ENCODE peak calls at places on chromosomes 11 and 22, in nine cellular contexts. C, G, L, J, K, F, T, V and X are unnamed samples.

GRCh38 chr11:11672101-11672500 is 50.3 kb upstream of the GALNT18 start:
- DNase-seq in F (no peak), J (no peak), V (no peak), K (no peak), C (no peak), L (no peak), T (no peak), G (no peak), X (no peak)

GRCh38 chr11:46903846-46904245 is 14.5 kb downstream of the LRP4 start:
- DNase-seq in F (no peak), J (no peak), L (peak; percentile 72), C (no peak), V (no peak), K (no peak), T (no peak), G (peak; percentile 80), X (no peak)

GRCh38 chr22:46969961-46970360 is 207.5 kb downstream of the TBC1D22A start:
- DNase-seq in T (no peak), J (no peak), V (no peak), K (no peak), L (peak; percentile 25), C (peak; percentile 21), G (no peak), F (no peak), X (no peak)

GRCh38 chr22:30422481-30423295 is 2.9 kb upstream of the MTFP1 start:
- DNase-seq in C (peak; percentile 50), J (no peak), F (peak; percentile 65), G (peak; percentile 79), K (peak; percentile 91), T (peak; percentile 99), V (peak; percentile 59), L (peak; percentile 92), X (peak; percentile 99)

GRCh38 chr11:96168623-96169022 is 174.4 kb downstream of the MAML2 start:
- DNase-seq in L (no peak), C (no peak), J (no peak), F (no peak), V (peak; percentile 52), G (no peak), T (peak; percentile 86), K (peak; percentile 34), X (peak; percentile 41)

GRCh38 chr11:9489366-9489765 is 28.6 kb downstream of the ZNF143 start:
- DNase-seq in T (peak; percentile 79), C (no peak), J (no peak), V (no peak), F (no peak), L (no peak), K (no peak), G (no peak), X (no peak)

GRCh38 chr22:36819112-36819511 is 2.3 kb upstream of the PVALB start:
- DNase-seq in T (no peak), K (no peak), J (no peak), F (no peak), G (no peak), L (no peak), C (no peak), V (no peak), X (no peak)

GRCh38 chr11:67160045-67160444 is 41.0 kb downstream of the KDM2A start:
- DNase-seq in V (no peak), J (no peak), G (no peak), F (no peak), K (no peak), C (no peak), T (no peak), L (no peak), X (no peak)

GRCh38 chr11:73217131-73217809 is 811 bp upstream of the P2RY2 start:
- DNase-seq in V (no peak), L (peak; percentile 44), K (peak; percentile 61), F (no peak), G (no peak), J (no peak), T (no peak), C (no peak), X (no peak)

GRCh38 chr11:113393501-113393985 is 6.0 kb downstream of the ANKK1 start:
- DNase-seq in T (no peak), L (no peak), C (no peak), F (no peak), J (no peak), G (no peak), K (no peak), V (no peak), X (no peak)

GRCh38 chr22:33746501-33746928 is 173.8 kb downstream of the LARGE1 start:
- DNase-seq in G (no peak), T (no peak), K (peak; percentile 39), F (no peak), J (no peak), V (peak; percentile 57), L (no peak), C (no peak), X (no peak)

GRCh38 chr11:83680351-83680750 is 394.2 kb upstream of the CCDC90B start:
- DNase-seq in J (no peak), V (no peak), K (no peak), L (no peak), C (no peak), T (no peak), F (no peak), G (peak; percentile 2), X (no peak)

GRCh38 chr11:62588966-62589637 is 2.2 kb downstream of the TUT1 start:
- DNase-seq in F (no peak), K (no peak), T (peak; percentile 68), J (no peak), G (no peak), V (peak; percentile 38), C (peak; percentile 31), L (peak; percentile 26), X (peak; percentile 56)

GRCh38 chr11:64230209-64230984 is at the start of gene DNAJC4:
- DNase-seq in T (peak; percentile 92), F (peak; percentile 97), J (peak; percentile 92), C (peak; percentile 88), V (peak; percentile 98), K (peak; percentile 96), L (peak; percentile 96), G (peak; percentile 97), X (peak; percentile 84)

GRCh38 chr11:118631109-118631508 is 23.7 kb downstream of the PHLDB1 start:
- DNase-seq in V (no peak), C (no peak), J (no peak), F (no peak), G (no peak), L (no peak), K (no peak), T (no peak), X (no peak)

GRCh38 chr11:63490551-63491239 is at the start of gene PLAAT5:
- DNase-seq in F (peak; percentile 25), J (peak; percentile 24), G (no peak), K (peak; percentile 33), C (peak; percentile 28), T (peak; percentile 31), L (peak; percentile 86), V (no peak), X (no peak)

GRCh38 chr22:36155702-36156101 is 4.9 kb downstream of the APOL3 start:
- DNase-seq in J (no peak), G (no peak), C (no peak), T (no peak), V (no peak), F (peak; percentile 28), K (peak; percentile 53), L (peak; percentile 87), X (no peak)

GRCh38 chr11:127651175-127651887 is 650.8 kb upstream of the KIRREL3 start:
- DNase-seq in G (no peak), F (no peak), T (peak; percentile 95), K (no peak), L (no peak), V (peak; percentile 17), J (no peak), C (no peak), X (peak; percentile 19)

GRCh38 chr11:122307480-122308085 is 191.6 kb upstream of the BLID start:
- DNase-seq in C (no peak), V (no peak), G (no peak), F (no peak), J (no peak), K (no peak), L (no peak), T (no peak), X (no peak)

GRCh38 chr11:121372671-121373429 is 79.3 kb upstream of the SORL1 start:
- DNase-seq in C (no peak), F (no peak), L (no peak), T (no peak), K (no peak), J (peak; percentile 36), V (no peak), G (no peak), X (no peak)

GRCh38 chr22:42716221-42716620 is 4.4 kb downstream of the A4GALT start:
- DNase-seq in L (no peak), C (no peak), T (no peak), V (peak; percentile 15), G (no peak), K (no peak), J (peak; percentile 41), F (no peak), X (no peak)

GRCh38 chr11:121328213-121328966 is 35.8 kb downstream of the SC5D start:
- DNase-seq in T (no peak), L (no peak), V (no peak), C (peak; percentile 15), G (no peak), J (no peak), K (no peak), F (no peak), X (no peak)

GRCh38 chr11:11567862-11568650 is 53.7 kb downstream of the GALNT18 start:
- DNase-seq in V (no peak), C (peak; percentile 23), G (no peak), L (no peak), T (no peak), K (no peak), J (no peak), F (no peak), X (no peak)

GRCh38 chr22:23402275-23403151 is 177.6 kb downstream of the IGLL1 start:
- DNase-seq in V (peak; percentile 87), C (peak; percentile 77), L (peak; percentile 81), K (peak; percentile 78), J (peak; percentile 86), T (peak; percentile 45), G (no peak), F (peak; percentile 83), X (peak; percentile 71)

GRCh38 chr22:50272103-50272782 is 2.1 kb upstream of the MAPK11 start:
- DNase-seq in T (peak; percentile 27), K (no peak), G (no peak), F (no peak), L (no peak), J (no peak), V (peak; percentile 42), C (no peak), X (peak; percentile 34)

GRCh38 chr11:7677071-7677470 is 3.8 kb upstream of the CYB5R2 start:
- DNase-seq in J (no peak), V (no peak), G (no peak), F (no peak), K (no peak), T (peak; percentile 93), C (no peak), L (no peak), X (no peak)

GRCh38 chr11:45451766-45452440 is 165.8 kb upstream of the SYT13 start:
- DNase-seq in V (no peak), L (peak; percentile 5), T (peak; percentile 31), C (no peak), F (no peak), J (no peak), K (no peak), G (no peak), X (no peak)

GRCh38 chr22:35399114-35399677 is 744 bp upstream of the MCM5 start:
- DNase-seq in J (no peak), F (no peak), T (no peak), C (no peak), G (no peak), L (no peak), V (peak; percentile 32), K (no peak), X (no peak)